ENCODE peak calls at places on chromosomes 1 and 21, in five cellular contexts. J is activated CD8-positive, alpha-beta memory T cell treated with anti-CD3 and anti-CD28 coated beads for 48 hours; C is putamen; M is stimulated activated CD8-positive, alpha-beta memory T cell treated with anti-CD3 and anti-CD28 coated beads, Interleukin-7, amount 100 ng/mL, for 4 hours; B is stimulated activated CD4-positive, alpha-beta T cell treated with anti-CD3 and anti-CD28 coated beads, Interleukin-15, amount 100 ng/mL, for 1 hour. Y is an unnamed sample.

GRCh38 chr21:39189857-39190604 is 6.8 kb upstream of the PSMG1 start:
- DNase-seq in J (no peak), C (no peak), M (no peak), B (no peak), Y (no peak)

GRCh38 chr1:43867946-43868740 is 65.5 kb upstream of the ARTN start:
- DNase-seq in J (no peak), C (no peak), M (no peak), B (no peak), Y (no peak)

GRCh38 chr1:179774033-179774432 is 30.9 kb downstream of the FAM163A start:
- DNase-seq in J (no peak), C (no peak), M (no peak), B (no peak), Y (no peak)

GRCh38 chr21:41616063-41616591 is 108.2 kb upstream of the TMPRSS2 start:
- DNase-seq in J (no peak), C (no peak), M (no peak), B (no peak), Y (peak)

GRCh38 chr1:203186446-203187305 is at the start of gene CHI3L1:
- DNase-seq in J (no peak), C (peak), M (no peak), B (no peak), Y (no peak)

GRCh38 chr21:46113497-46114176 is 15.7 kb downstream of the COL6A2 start:
- DNase-seq in J (no peak), C (no peak), M (no peak), B (no peak), Y (peak)

GRCh38 chr1:94648225-94649007 is 106.9 kb upstream of the F3 start:
- DNase-seq in J (no peak), C (no peak), M (no peak), B (no peak), Y (peak)

GRCh38 chr1:244087611-244088010 is 36.5 kb downstream of the ZBTB18 start:
- DNase-seq in J (no peak), C (peak), M (no peak), B (no peak), Y (no peak)

GRCh38 chr1:172723251-172723650 is 64.3 kb downstream of the FASLG start:
- DNase-seq in J (no peak), C (no peak), M (no peak), B (no peak), Y (no peak)

GRCh38 chr1:243718893-243719292 is 131.2 kb downstream of the AKT3 start:
- DNase-seq in J (no peak), C (no peak), M (no peak), B (no peak), Y (no peak)